ENCODE peak calls at places on chromosome 13, in nine cellular contexts. T is HepG2, X is epithelial cell of esophagus, B is stomach, E is endothelial cell of umbilical vein, W is foreskin fibroblast, R is IMR-90, Z is H1, K is transverse colon. Y is an unnamed sample.

GRCh38 chr13:35723820-35724219 is 247.3 kb upstream of the MAB21L1 start:
- DNase-seq in T (peak), X (no peak), B (no peak), E (peak), W (no peak), R (peak), Z (no peak), K (no peak), Y (peak)

GRCh38 chr13:100330662-100331061 is 241.8 kb downstream of the PCCA start:
- DNase-seq in T (no peak), X (no peak), B (no peak), E (no peak), W (peak), R (peak), Z (no peak), K (no peak), Y (no peak)

GRCh38 chr13:92591117-92591516 is 635.5 kb upstream of the GPC6 start:
- DNase-seq in T (no peak), X (no peak), B (no peak), E (no peak), W (no peak), R (no peak), Z (no peak), K (no peak), Y (no peak)

GRCh38 chr13:48028066-48028465 is 9.5 kb upstream of the NUDT15 start:
- DNase-seq in T (no peak), X (peak), B (no peak), E (no peak), W (no peak), R (no peak), Z (no peak), K (no peak), Y (no peak)

GRCh38 chr13:23679214-23679613 is 109.0 kb downstream of the TNFRSF19 start:
- DNase-seq in T (no peak), X (peak), B (no peak), E (no peak), W (no peak), R (peak), Z (no peak), K (no peak), Y (peak)

GRCh38 chr13:24106429-24106828 is 54.1 kb upstream of the SPATA13 start:
- DNase-seq in T (peak), X (no peak), B (no peak), E (no peak), W (no peak), R (no peak), Z (no peak), K (no peak), Y (no peak)

GRCh38 chr13:105573134-105573533 is 962.3 kb downstream of the EFNB2 start:
- DNase-seq in T (no peak), X (peak), B (no peak), E (peak), W (peak), R (no peak), Z (no peak), K (no peak), Y (no peak)

GRCh38 chr13:43815204-43815603 is 28.4 kb upstream of the ENOX1 start:
- DNase-seq in T (no peak), X (no peak), B (no peak), E (peak), W (peak), R (peak), Z (no peak), K (no peak), Y (peak)

GRCh38 chr13:19618925-19619324 is 14.5 kb upstream of the MPHOSPH8 start:
- DNase-seq in T (peak), X (peak), B (no peak), E (peak), W (peak), R (peak), Z (peak), K (no peak), Y (peak)

GRCh38 chr13:75445717-75446529 is 36.0 kb downstream of the TBC1D4 start:
- DNase-seq in T (no peak), X (peak), B (no peak), E (no peak), W (no peak), R (peak), Z (no peak), K (no peak), Y (peak)

GRCh38 chr13:91199866-91200265 is 147.6 kb upstream of the MIR17HG start:
- DNase-seq in T (no peak), X (no peak), B (no peak), E (no peak), W (no peak), R (no peak), Z (no peak), K (no peak), Y (no peak)

GRCh38 chr13:41224113-41225110 is 30.0 kb upstream of the KBTBD7 start:
- DNase-seq in T (no peak), X (peak), B (no peak), E (no peak), W (peak), R (peak), Z (no peak), K (no peak), Y (peak)

GRCh38 chr13:95553614-95554385 is 1.3 kb downstream of the CLDN10 start:
- DNase-seq in T (no peak), X (peak), B (no peak), E (no peak), W (no peak), R (no peak), Z (peak), K (no peak), Y (no peak)

GRCh38 chr13:68023838-68024581 is 793.9 kb upstream of the PCDH9 start:
- DNase-seq in T (no peak), X (no peak), B (no peak), E (no peak), W (no peak), R (no peak), Z (no peak), K (peak), Y (no peak)

GRCh38 chr13:25538276-25538675 is 166.5 kb downstream of the ATP8A2 start:
- DNase-seq in T (no peak), X (no peak), B (no peak), E (no peak), W (no peak), R (no peak), Z (no peak), K (no peak), Y (no peak)

GRCh38 chr13:102033719-102034446 is 368.0 kb downstream of the FGF14 start:
- DNase-seq in T (no peak), X (no peak), B (no peak), E (no peak), W (no peak), R (no peak), Z (no peak), K (no peak), Y (no peak)

GRCh38 chr13:42991892-42992584 is at the start of gene EPSTI1:
- DNase-seq in T (no peak), X (peak), B (peak), E (peak), W (peak), R (peak), Z (peak), K (peak), Y (peak)

GRCh38 chr13:99948907-99949656 is 22.5 kb downstream of the ZIC5 start:
- DNase-seq in T (no peak), X (no peak), B (no peak), E (no peak), W (no peak), R (no peak), Z (no peak), K (no peak), Y (no peak)

GRCh38 chr13:71704650-71705049 is 162.4 kb downstream of the DACH1 start:
- DNase-seq in T (no peak), X (no peak), B (no peak), E (no peak), W (no peak), R (no peak), Z (no peak), K (no peak), Y (no peak)

GRCh38 chr13:102235689-102236088 is 166.2 kb downstream of the FGF14 start:
- DNase-seq in T (no peak), X (peak), B (no peak), E (no peak), W (no peak), R (no peak), Z (no peak), K (no peak), Y (no peak)

GRCh38 chr13:95432141-95432540 is 120.4 kb upstream of the CLDN10 start:
- DNase-seq in T (no peak), X (no peak), B (no peak), E (no peak), W (no peak), R (no peak), Z (no peak), K (no peak), Y (no peak)

GRCh38 chr13:43054803-43055802 is 31.7 kb downstream of the DNAJC15 start:
- DNase-seq in T (peak), X (peak), B (no peak), E (peak), W (peak), R (peak), Z (no peak), K (no peak), Y (peak)

GRCh38 chr13:87274209-87274819 is 396.9 kb upstream of the SLITRK5 start:
- DNase-seq in T (peak), X (peak), B (no peak), E (no peak), W (no peak), R (peak), Z (peak), K (peak), Y (no peak)

GRCh38 chr13:79485014-79485441 is 4.1 kb downstream of the NDFIP2 start:
- DNase-seq in T (peak), X (peak), B (peak), E (no peak), W (peak), R (peak), Z (no peak), K (peak), Y (peak)

GRCh38 chr13:99265823-99266426 is 7.7 kb upstream of the GPR18 start:
- DNase-seq in T (peak), X (peak), B (no peak), E (peak), W (peak), R (peak), Z (no peak), K (no peak), Y (peak)

GRCh38 chr13:25881136-25881926 is 170.5 kb downstream of the SHISA2 start:
- DNase-seq in T (no peak), X (no peak), B (no peak), E (no peak), W (no peak), R (no peak), Z (no peak), K (no peak), Y (no peak)

GRCh38 chr13:90184355-90184754 is 1163.1 kb upstream of the MIR17HG start:
- DNase-seq in T (no peak), X (no peak), B (no peak), E (no peak), W (no peak), R (no peak), Z (no peak), K (no peak), Y (no peak)

GRCh38 chr13:100439247-100439955 is 149.2 kb downstream of the GGACT start:
- DNase-seq in T (no peak), X (no peak), B (no peak), E (no peak), W (no peak), R (no peak), Z (no peak), K (no peak), Y (no peak)

GRCh38 chr13:74838096-74838495 is 643.9 kb downstream of the TBC1D4 start:
- DNase-seq in T (no peak), X (no peak), B (no peak), E (no peak), W (no peak), R (no peak), Z (no peak), K (no peak), Y (no peak)

GRCh38 chr13:52405767-52406494 is at the start of gene THSD1:
- DNase-seq in T (no peak), X (peak), B (peak), E (peak), W (peak), R (peak), Z (peak), K (peak), Y (no peak)

GRCh38 chr13:106349080-106349841 is 186.2 kb downstream of the EFNB2 start:
- DNase-seq in T (no peak), X (peak), B (peak), E (peak), W (no peak), R (peak), Z (peak), K (peak), Y (peak)

GRCh38 chr13:50678464-50679162 is 164.9 kb downstream of the DLEU7 start:
- DNase-seq in T (no peak), X (peak), B (no peak), E (no peak), W (peak), R (peak), Z (no peak), K (no peak), Y (peak)

GRCh38 chr13:48542581-48543341 is 9.9 kb upstream of the RCBTB2 start:
- DNase-seq in T (peak), X (no peak), B (peak), E (peak), W (no peak), R (peak), Z (peak), K (peak), Y (peak)

GRCh38 chr13:109243311-109243951 is 543.0 kb downstream of the IRS2 start:
- DNase-seq in T (no peak), X (peak), B (no peak), E (peak), W (peak), R (peak), Z (no peak), K (no peak), Y (peak)

GRCh38 chr13:112242777-112243176 is 133.4 kb upstream of the SPACA7 start:
- DNase-seq in T (no peak), X (no peak), B (no peak), E (no peak), W (no peak), R (no peak), Z (peak), K (no peak), Y (no peak)

GRCh38 chr13:108777421-108778420 is 148.3 kb downstream of the MYO16 start:
- DNase-seq in T (peak), X (no peak), B (no peak), E (no peak), W (no peak), R (peak), Z (no peak), K (no peak), Y (peak)

GRCh38 chr13:110610955-110611595 is 4.3 kb upstream of the NAXD start:
- DNase-seq in T (no peak), X (no peak), B (no peak), E (no peak), W (no peak), R (peak), Z (no peak), K (no peak), Y (no peak)
- H3K4me3 ChIP-seq in T (peak), X (no peak), B (no peak), E (no peak), W (no peak), R (no peak), Z (no peak), K (no peak), Y (no peak)

DNA sequence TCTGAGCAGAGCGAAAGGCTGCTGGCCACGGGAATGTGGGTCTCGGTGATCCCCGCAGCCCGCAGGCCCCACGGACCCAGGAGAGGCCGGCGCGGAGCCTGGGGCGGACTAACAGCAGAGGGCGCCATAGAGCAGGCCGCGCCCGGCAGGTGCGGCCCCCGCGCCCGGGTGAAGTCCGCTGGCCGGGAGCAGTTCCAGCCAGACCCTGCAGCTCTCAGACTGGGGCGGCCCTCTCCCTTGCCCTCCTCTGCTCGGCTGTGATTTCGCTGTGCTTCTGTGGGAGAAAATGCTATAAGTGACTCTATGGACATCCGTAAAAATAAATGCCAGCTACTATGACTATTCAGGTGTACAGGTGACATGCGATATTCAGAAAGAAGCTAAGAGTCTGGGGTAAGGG is 37.7 kb downstream of the GSX1 start:
- DNase-seq in T (no peak), X (peak), B (peak), E (peak), W (no peak), R (no peak), Z (peak), K (peak), Y (no peak)
- H3K4me3 ChIP-seq in T (no peak), X (no peak), B (peak), E (no peak), W (no peak), R (no peak), Z (no peak), K (no peak), Y (no peak)

GRCh38 chr13:32212420-32212819 is 102.7 kb downstream of the ZAR1L start:
- DNase-seq in T (no peak), X (no peak), B (no peak), E (no peak), W (peak), R (peak), Z (no peak), K (no peak), Y (peak)
- H3K4me3 ChIP-seq in T (no peak), X (no peak), B (no peak), E (no peak), W (no peak), R (no peak), Z (no peak), K (no peak), Y (no peak)

GRCh38 chr13:113968463-113969310 is 5.2 kb downstream of the C13orf46 start:
- DNase-seq in T (no peak), X (no peak), B (no peak), E (no peak), W (no peak), R (no peak), Z (no peak), K (no peak), Y (no peak)

GRCh38 chr13:113970810-113971470 is 2.9 kb downstream of the C13orf46 start:
- DNase-seq in T (no peak), X (peak), B (peak), E (no peak), W (no peak), R (peak), Z (no peak), K (peak), Y (no peak)

GRCh38 chr13:113969973-113970611 is 3.8 kb downstream of the C13orf46 start:
- DNase-seq in T (no peak), X (peak), B (peak), E (no peak), W (no peak), R (no peak), Z (no peak), K (peak), Y (no peak)

GRCh38 chr13:113967729-113968462 is 6.0 kb downstream of the C13orf46 start:
- DNase-seq in T (no peak), X (no peak), B (no peak), E (no peak), W (no peak), R (no peak), Z (no peak), K (no peak), Y (no peak)

DNA sequence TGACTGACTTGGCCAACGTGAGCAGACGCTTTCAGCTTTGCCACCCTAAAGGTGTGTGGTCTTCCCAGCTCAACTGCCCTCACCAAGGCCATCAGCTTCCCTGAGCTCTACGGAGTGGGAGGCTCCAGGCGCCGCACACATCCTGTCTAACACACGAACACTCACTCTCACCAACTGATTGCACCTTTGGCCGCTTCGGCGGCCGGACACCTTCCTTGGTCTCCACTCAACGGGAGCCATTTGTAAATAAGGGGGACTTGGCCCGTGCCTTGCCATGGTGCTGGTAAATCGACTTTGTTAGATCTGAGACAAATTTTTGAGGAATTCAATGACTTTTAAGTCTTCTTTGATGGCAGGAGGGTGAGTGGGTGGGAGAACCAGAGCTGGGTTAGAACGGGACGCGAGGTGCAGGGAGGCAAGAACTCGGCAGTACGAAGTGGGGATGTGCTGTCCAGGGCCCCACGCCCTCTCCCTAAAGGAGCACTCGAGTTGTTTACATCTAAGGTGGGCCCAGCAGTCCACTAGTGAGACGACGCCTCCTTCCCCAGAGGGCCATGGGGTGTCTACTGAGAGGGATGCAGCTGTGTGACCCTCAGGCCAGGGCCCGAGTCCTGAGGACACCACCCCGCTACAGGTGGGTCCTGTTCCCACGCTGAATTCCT is 4.4 kb downstream of the C13orf46 start:
- DNase-seq in T (no peak), X (no peak), B (no peak), E (no peak), W (no peak), R (no peak), Z (no peak), K (no peak), Y (no peak)
- H3K4me3 ChIP-seq in T (no peak), X (no peak), B (peak), E (no peak), W (no peak), R (no peak), Z (no peak), K (no peak), Y (no peak)

GRCh38 chr13:20828540-20829364 is 55.0 kb upstream of the EEF1AKMT1 start:
- DNase-seq in T (peak), X (peak), B (no peak), E (peak), W (peak), R (peak), Z (no peak), K (peak), Y (no peak)
- H3K4me3 ChIP-seq in T (no peak), X (no peak), B (peak), E (peak), W (peak), R (peak), Z (no peak), K (no peak), Y (no peak)

DNA sequence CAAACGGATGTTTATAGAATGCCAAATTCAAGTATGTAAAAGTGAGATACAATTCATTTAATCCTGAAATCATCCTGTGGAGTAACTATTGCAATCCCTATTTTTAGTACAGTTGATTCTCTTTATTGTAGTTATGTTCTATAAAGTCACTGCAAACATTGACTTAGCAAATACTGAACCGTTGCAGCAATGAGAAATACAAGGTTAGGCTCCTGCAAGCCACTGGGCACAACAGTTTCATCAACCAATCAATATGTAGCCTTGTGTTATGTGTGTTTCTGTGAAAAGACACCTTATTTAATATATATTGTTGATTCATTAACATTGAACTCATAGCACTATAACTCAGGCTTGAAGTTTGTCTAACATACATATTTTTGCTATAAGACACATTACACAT is 174.4 kb downstream of the DCT start:
- DNase-seq in T (peak), X (no peak), B (no peak), E (no peak), W (no peak), R (no peak), Z (no peak), K (no peak), Y (no peak)
- H3K4me3 ChIP-seq in T (no peak), X (no peak), B (no peak), E (no peak), W (no peak), R (no peak), Z (no peak), K (no peak), Y (no peak)

Y was measured in brain microvascular endothelial cell.